ENCODE peak calls at places on chromosomes 12 and 14, in ten cellular contexts. Y, Z, M, B, J, O, W, K, T and C are unnamed samples.
A peak's percentile ranks its signal among the peaks of the same experiment; 100 is the strongest.

GRCh38 chr12:54917001-54917488 is 62.7 kb downstream of the MUCL1 start:
- DNase-seq in Y (no peak), Z (no peak), M (no peak), B (no peak), J (no peak), O (no peak), W (no peak), K (no peak), T (no peak), C (no peak)

GRCh38 chr14:20035449-20035848 is 389 bp downstream of the OR4K13 start:
- DNase-seq in Y (no peak), Z (no peak), M (no peak), B (no peak), J (no peak), O (no peak), W (no peak), K (no peak), T (no peak), C (no peak)

GRCh38 chr14:22984959-22985658 is 2.8 kb upstream of the AJUBA start:
- DNase-seq in Y (no peak), Z (no peak), M (no peak), B (no peak), J (no peak), O (no peak), W (no peak), K (no peak), T (no peak), C (no peak)

GRCh38 chr14:101182476-101182875 is 279.0 kb upstream of the RTL1 start:
- DNase-seq in Y (no peak), Z (no peak), M (no peak), B (no peak), J (no peak), O (no peak), W (no peak), K (no peak), T (no peak), C (peak; percentile 13)

GRCh38 chr12:65139389-65139788 is 18.3 kb upstream of the WIF1 start:
- DNase-seq in Y (no peak), Z (no peak), M (no peak), B (no peak), J (no peak), O (no peak), W (no peak), K (no peak), T (no peak), C (no peak)

GRCh38 chr12:93380480-93381121 is 2.9 kb downstream of the NUDT4 start:
- DNase-seq in Y (no peak), Z (peak; percentile 23), M (peak; percentile 41), B (no peak), J (no peak), O (no peak), W (no peak), K (peak; percentile 34), T (no peak), C (no peak)

GRCh38 chr12:122467983-122468382 is 32.7 kb downstream of the ZCCHC8 start:
- DNase-seq in Y (no peak), Z (no peak), M (no peak), B (no peak), J (no peak), O (no peak), W (no peak), K (no peak), T (no peak), C (no peak)

GRCh38 chr12:82047480-82047879 is 288.3 kb upstream of the PPFIA2 start:
- DNase-seq in Y (no peak), Z (no peak), M (no peak), B (no peak), J (no peak), O (no peak), W (no peak), K (no peak), T (no peak), C (no peak)

GRCh38 chr12:103855896-103856657 is 15.0 kb upstream of the NT5DC3 start:
- DNase-seq in Y (no peak), Z (no peak), M (no peak), B (no peak), J (no peak), O (no peak), W (no peak), K (peak; percentile 67), T (no peak), C (no peak)

GRCh38 chr14:106141242-106142220 is 615.1 kb downstream of the TMEM121 start:
- DNase-seq in Y (no peak), Z (no peak), M (no peak), B (no peak), J (no peak), O (no peak), W (no peak), K (no peak), T (no peak), C (peak; percentile 20)

GRCh38 chr12:42588981-42589464 is 523 bp downstream of the PRICKLE1 start:
- DNase-seq in Y (peak; percentile 37), Z (no peak), M (no peak), B (no peak), J (no peak), O (peak; percentile 12), W (no peak), K (peak; percentile 32), T (peak; percentile 19), C (peak; percentile 55)

GRCh38 chr12:42585846-42586226 is 3.7 kb downstream of the PRICKLE1 start:
- DNase-seq in Y (no peak), Z (no peak), M (no peak), B (no peak), J (no peak), O (no peak), W (no peak), K (no peak), T (no peak), C (no peak)

GRCh38 chr12:122024132-122024785 is 2.6 kb downstream of the BCL7A start:
- DNase-seq in Y (peak; percentile 57), Z (no peak), M (no peak), B (no peak), J (no peak), O (no peak), W (no peak), K (no peak), T (no peak), C (no peak)

GRCh38 chr14:60753264-60754126 is 18.9 kb downstream of the MNAT1 start:
- DNase-seq in Y (no peak), Z (no peak), M (no peak), B (peak; percentile 59), J (peak; percentile 21), O (no peak), W (peak; percentile 78), K (peak; percentile 38), T (no peak), C (no peak)